ENCODE peak calls at places on chromosomes 2 and 18, in five cellular contexts. H, A, U, E and P are unnamed samples.
A peak's percentile ranks its signal among the peaks of the same experiment; 100 is the strongest.

GRCh38 chr2:182522428-182522896 is 95.6 kb upstream of the PDE1A start:
- DNase-seq in H (no peak), A (no peak), U (no peak), E (peak; percentile 40), P (no peak)

GRCh38 chr2:44130441-44130840 is 38.2 kb upstream of the PPM1B start:
- DNase-seq in H (no peak), A (no peak), U (no peak), E (no peak), P (peak; percentile 25)

GRCh38 chr18:13501896-13502295 is 224.5 kb downstream of the FAM210A start:
- DNase-seq in H (no peak), A (no peak), U (no peak), E (no peak), P (no peak)

GRCh38 chr2:189142893-189143759 is 36.4 kb downstream of the COL5A2 start:
- DNase-seq in H (peak; percentile 83), A (peak; percentile 1), U (peak; percentile 51), E (no peak), P (peak; percentile 49)

GRCh38 chr2:156343940-156344301 is 11.4 kb upstream of the NR4A2 start:
- DNase-seq in H (no peak), A (no peak), U (no peak), E (no peak), P (no peak)

GRCh38 chr2:99819766-99820165 is 322.6 kb downstream of the AFF3 start:
- DNase-seq in H (peak; percentile 67), A (no peak), U (no peak), E (no peak), P (no peak)

GRCh38 chr2:219279916-219280516 is 850 bp downstream of the DNAJB2 start:
- DNase-seq in H (peak; percentile 87), A (no peak), U (no peak), E (no peak), P (no peak)

GRCh38 chr2:218367415-218368149 is 10.9 kb downstream of the CATIP start:
- DNase-seq in H (peak; percentile 94), A (peak; percentile 38), U (peak; percentile 78), E (peak; percentile 69), P (peak; percentile 66)

GRCh38 chr2:236380051-236380612 is 115.9 kb upstream of the ASB18 start:
- DNase-seq in H (no peak), A (no peak), U (no peak), E (no peak), P (no peak)